ENCODE peak calls at places on chromosomes 11 and 22, in four cellular contexts. D is AG04449, B is cardiac muscle cell, I is left ventricle myocardium inferior. M is an unnamed sample.

GRCh38 chr11:76856111-76856510 is 4.6 kb upstream of the ACER3 start:
- DNase-seq in D (no peak), B (no peak), I (no peak), M (no peak)

GRCh38 chr11:65112551-65113360 is 1.1 kb downstream of the TM7SF2 start:
- DNase-seq in D (no peak), B (peak), I (peak), M (no peak)

GRCh38 chr22:47175151-47175760 is 412.8 kb downstream of the TBC1D22A start:
- DNase-seq in D (no peak), B (no peak), I (no peak), M (no peak)

GRCh38 chr11:1936072-1936780 is 10.9 kb upstream of the MRPL23 start:
- DNase-seq in D (no peak), B (no peak), I (peak), M (no peak)

GRCh38 chr11:31817621-31818493 is 6.7 kb upstream of the PAX6 start:
- DNase-seq in D (no peak), B (no peak), I (no peak), M (no peak)

GRCh38 chr11:22829231-22830081 is at the start of gene SVIP:
- DNase-seq in D (peak), B (peak), I (peak), M (peak)

GRCh38 chr22:20559174-20559760 is 51.9 kb downstream of the MED15 start:
- DNase-seq in D (no peak), B (no peak), I (no peak), M (no peak)

GRCh38 chr22:29636751-29637150 is 33.3 kb downstream of the NF2 start:
- DNase-seq in D (no peak), B (no peak), I (no peak), M (no peak)

GRCh38 chr11:108574675-108575074 is 18.9 kb downstream of the EXPH5 start:
- DNase-seq in D (no peak), B (no peak), I (no peak), M (no peak)

GRCh38 chr11:105489431-105489830 is 120.4 kb upstream of the GRIA4 start:
- DNase-seq in D (no peak), B (peak), I (no peak), M (peak)

GRCh38 chr11:122167100-122167499 is 51.1 kb upstream of the BLID start:
- DNase-seq in D (peak), B (no peak), I (no peak), M (peak)

GRCh38 chr11:101582242-101583052 is 1.4 kb downstream of the TRPC6 start:
- DNase-seq in D (no peak), B (peak), I (peak), M (no peak)

GRCh38 chr11:46759196-46759595 is 40.2 kb downstream of the F2 start:
- DNase-seq in D (no peak), B (no peak), I (no peak), M (no peak)

GRCh38 chr22:49176956-49177355 is 650.7 kb downstream of the BRD1 start:
- DNase-seq in D (no peak), B (no peak), I (no peak), M (no peak)

GRCh38 chr11:134762248-134763029 is 350.4 kb upstream of the B3GAT1 start:
- DNase-seq in D (no peak), B (no peak), I (no peak), M (no peak)

GRCh38 chr22:17120281-17120680 is 879 bp downstream of the TMEM121B start:
- DNase-seq in D (no peak), B (peak), I (peak), M (no peak)

GRCh38 chr11:125202362-125202880 is 37.9 kb downstream of the PKNOX2 start:
- DNase-seq in D (no peak), B (peak), I (no peak), M (no peak)

GRCh38 chr11:34180045-34180813 is 74.8 kb downstream of the NAT10 start:
- DNase-seq in D (no peak), B (no peak), I (no peak), M (no peak)

GRCh38 chr11:124193221-124193945 is 10.2 kb downstream of the OR10D3 start:
- DNase-seq in D (no peak), B (no peak), I (no peak), M (no peak)

GRCh38 chr11:74948546-74948897 is 369 bp downstream of the XRRA1 start:
- DNase-seq in D (no peak), B (no peak), I (no peak), M (no peak)

GRCh38 chr11:26473216-26474194 is 98.6 kb downstream of the MUC15 start:
- DNase-seq in D (no peak), B (peak), I (no peak), M (no peak)

GRCh38 chr22:49724030-49724892 is 103.4 kb downstream of the BRD1 start:
- DNase-seq in D (no peak), B (no peak), I (no peak), M (no peak)

GRCh38 chr11:13984616-13985474 is 22.3 kb downstream of the SPON1 start:
- DNase-seq in D (peak), B (peak), I (no peak), M (no peak)

GRCh38 chr11:83836883-83837654 is 550.9 kb upstream of the CCDC90B start:
- DNase-seq in D (no peak), B (peak), I (no peak), M (no peak)

GRCh38 chr11:120316880-120317688 is 8.0 kb upstream of the TLCD5 start:
- DNase-seq in D (no peak), B (peak), I (peak), M (no peak)

GRCh38 chr22:36328635-36329216 is 59.0 kb downstream of the MYH9 start:
- DNase-seq in D (peak), B (peak), I (peak), M (peak)

GRCh38 chr11:2144549-2145220 is 5.5 kb upstream of the IGF2 start:
- DNase-seq in D (no peak), B (no peak), I (no peak), M (no peak)

GRCh38 chr11:73315288-73316020 is 7.4 kb downstream of the ARHGEF17 start:
- DNase-seq in D (no peak), B (no peak), I (no peak), M (no peak)

GRCh38 chr22:39524753-39525657 is 4.6 kb downstream of the ATF4 start:
- DNase-seq in D (no peak), B (no peak), I (no peak), M (no peak)

GRCh38 chr11:12243511-12243910 is 133.1 kb downstream of the MICAL2 start:
- DNase-seq in D (no peak), B (no peak), I (no peak), M (no peak)

GRCh38 chr11:641806-642370 is 4.8 kb downstream of the DRD4 start:
- DNase-seq in D (no peak), B (no peak), I (no peak), M (no peak)

GRCh38 chr11:121575250-121575962 is 122.6 kb upstream of the SORL1-AS1 start:
- DNase-seq in D (no peak), B (no peak), I (peak), M (peak)

GRCh38 chr11:62383822-62384221 is 35.0 kb upstream of the SCGB1A1 start:
- DNase-seq in D (no peak), B (no peak), I (no peak), M (no peak)

GRCh38 chr22:39214006-39214382 is 30.8 kb downstream of the PDGFB start:
- DNase-seq in D (no peak), B (no peak), I (no peak), M (no peak)

GRCh38 chr11:116527180-116527991 is 245.4 kb downstream of the BUD13 start:
- DNase-seq in D (no peak), B (no peak), I (no peak), M (no peak)

GRCh38 chr11:29527391-29527936 is 489.4 kb downstream of the KCNA4 start:
- DNase-seq in D (peak), B (no peak), I (no peak), M (peak)

GRCh38 chr22:31526275-31526674 is 29.9 kb downstream of the SFI1 start:
- DNase-seq in D (no peak), B (no peak), I (no peak), M (no peak)

GRCh38 chr11:65436412-65437032 is 13.9 kb downstream of the NEAT1 start:
- DNase-seq in D (no peak), B (no peak), I (no peak), M (no peak)

GRCh38 chr11:10528121-10528520 is 12.9 kb downstream of the RNF141 start:
- DNase-seq in D (no peak), B (no peak), I (no peak), M (no peak)

GRCh38 chr11:115008774-115009173 is 330.4 kb downstream of the NXPE2 start:
- DNase-seq in D (no peak), B (no peak), I (no peak), M (no peak)
- TF ChIP-seq CTCF in D (no peak), B (no peak), I (no peak), M (no peak)

GRCh38 chr22:25070870-25071465 is 118.5 kb downstream of the KIAA1671 start:
- DNase-seq in D (no peak), B (no peak), I (no peak), M (no peak)

GRCh38 chr22:25067851-25068421 is 115.4 kb downstream of the KIAA1671 start:
- DNase-seq in D (no peak), B (no peak), I (no peak), M (no peak)

GRCh38 chr22:25069758-25070461 is 117.4 kb downstream of the KIAA1671 start:
- DNase-seq in D (no peak), B (peak), I (no peak), M (no peak)

GRCh38 chr22:25068701-25069100 is 116.2 kb downstream of the KIAA1671 start:
- DNase-seq in D (no peak), B (no peak), I (no peak), M (no peak)

DNA sequence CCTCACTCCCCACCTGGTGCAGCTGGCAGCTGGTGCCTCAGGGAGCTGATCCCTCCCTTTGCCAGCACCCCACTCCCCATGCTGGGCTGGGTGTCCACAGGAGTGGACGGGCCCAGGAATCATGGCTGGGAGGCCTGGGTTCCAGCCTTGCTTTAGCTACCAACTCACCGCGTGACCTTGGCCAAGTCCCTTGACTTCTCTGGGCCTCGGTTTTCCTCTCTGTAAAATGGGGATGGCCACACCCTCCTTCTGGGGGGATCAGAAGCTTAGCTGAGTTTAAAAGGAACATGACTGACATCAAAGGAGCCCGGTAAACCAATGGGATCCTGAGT is 116.9 kb downstream of the KIAA1671 start:
- DNase-seq in D (no peak), B (no peak), I (no peak), M (no peak)
- H3K4me3 ChIP-seq in D (no peak), B (no peak), I (no peak), M (no peak)

DNA sequence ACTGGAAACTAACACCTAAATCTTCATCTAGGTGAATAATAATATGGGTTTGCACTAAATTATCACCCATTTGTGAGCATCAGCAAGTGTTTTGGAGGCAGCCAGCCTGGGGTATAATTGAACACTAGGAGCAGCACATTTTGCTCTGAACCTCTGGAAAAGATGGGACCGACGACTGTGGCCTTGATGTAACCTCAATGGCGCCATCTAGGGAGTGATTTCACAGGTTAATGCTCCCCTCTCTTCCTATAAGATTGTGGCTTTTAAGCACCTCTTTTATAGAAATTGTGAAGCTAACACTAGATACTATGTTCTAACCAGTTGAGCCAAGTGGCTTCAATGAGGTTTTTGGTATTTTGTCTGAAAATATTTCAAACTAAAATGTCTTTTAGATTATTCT is 203.7 kb downstream of the NELL1 start:
- DNase-seq in D (no peak), B (peak), I (no peak), M (peak)
- TF ChIP-seq CTCF in D (no peak), B (no peak), I (no peak), M (peak)

GRCh38 chr22:45320326-45320976 is 10.7 kb downstream of the FAM118A start:
- DNase-seq in D (no peak), B (no peak), I (no peak), M (no peak)

GRCh38 chr22:45318168-45318557 is 8.4 kb downstream of the FAM118A start:
- DNase-seq in D (peak), B (peak), I (peak), M (no peak)

GRCh38 chr22:45317551-45318167 is 7.9 kb downstream of the FAM118A start:
- DNase-seq in D (no peak), B (no peak), I (peak), M (no peak)

GRCh38 chr22:45319319-45319675 is 9.6 kb downstream of the FAM118A start:
- DNase-seq in D (no peak), B (no peak), I (peak), M (no peak)

DNA sequence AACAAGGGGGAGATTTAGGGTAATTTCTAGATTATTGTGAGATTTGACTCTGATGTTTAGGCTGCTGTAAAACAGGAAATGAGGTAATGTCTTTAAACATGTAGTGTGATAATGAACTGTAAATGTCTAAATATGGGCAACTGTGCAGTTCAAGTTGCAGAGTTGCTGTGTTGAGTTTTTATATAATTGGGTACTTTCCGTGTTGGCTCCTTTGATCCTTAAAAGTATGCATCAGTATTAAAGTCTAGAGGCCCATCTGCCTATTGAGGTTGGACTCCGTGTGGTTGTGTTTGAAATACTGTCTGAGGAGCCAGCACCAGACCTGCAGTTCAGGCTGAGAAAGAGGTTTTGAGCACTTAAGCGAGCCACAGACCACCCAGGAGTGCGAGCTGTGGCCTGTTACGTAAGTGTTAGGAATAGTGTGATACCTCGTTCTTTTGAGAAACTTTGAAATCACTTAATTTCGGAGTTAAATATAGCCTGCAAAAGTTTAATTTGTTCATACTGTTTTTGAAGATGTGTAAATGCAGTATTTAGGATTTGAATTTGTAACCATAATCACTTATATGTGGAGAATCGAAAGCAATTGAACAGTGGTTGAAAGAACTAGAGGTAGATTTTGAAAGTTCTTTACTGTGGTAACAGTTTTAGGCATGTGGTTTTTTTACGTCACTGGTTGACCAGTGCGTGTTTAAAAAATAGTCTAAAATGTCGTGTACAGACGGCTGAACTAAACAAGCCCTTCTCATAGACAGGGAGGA is 9.0 kb downstream of the FAM118A start:
- DNase-seq in D (no peak), B (no peak), I (no peak), M (no peak)
- H3K4me3 ChIP-seq in D (peak), B (no peak), I (peak), M (no peak)

GRCh38 chr11:103110406-103110805 is 1.2 kb downstream of the DYNC2H1 start:
- DNase-seq in D (peak), B (no peak), I (no peak), M (no peak)
- TF ChIP-seq CTCF in D (peak), B (peak), I (no peak), M (peak)

GRCh38 chr22:37483594-37484114 is 2.5 kb downstream of the MFNG start:
- DNase-seq in D (no peak), B (no peak), I (no peak), M (no peak)
- H3K4me3 ChIP-seq in D (no peak), B (no peak), I (peak), M (no peak)

GRCh38 chr11:133476570-133477262 is 55.6 kb downstream of the OPCML start:
- DNase-seq in D (no peak), B (peak), I (no peak), M (no peak)
- TF ChIP-seq CTCF in D (no peak), B (no peak), I (no peak), M (no peak)

DNA sequence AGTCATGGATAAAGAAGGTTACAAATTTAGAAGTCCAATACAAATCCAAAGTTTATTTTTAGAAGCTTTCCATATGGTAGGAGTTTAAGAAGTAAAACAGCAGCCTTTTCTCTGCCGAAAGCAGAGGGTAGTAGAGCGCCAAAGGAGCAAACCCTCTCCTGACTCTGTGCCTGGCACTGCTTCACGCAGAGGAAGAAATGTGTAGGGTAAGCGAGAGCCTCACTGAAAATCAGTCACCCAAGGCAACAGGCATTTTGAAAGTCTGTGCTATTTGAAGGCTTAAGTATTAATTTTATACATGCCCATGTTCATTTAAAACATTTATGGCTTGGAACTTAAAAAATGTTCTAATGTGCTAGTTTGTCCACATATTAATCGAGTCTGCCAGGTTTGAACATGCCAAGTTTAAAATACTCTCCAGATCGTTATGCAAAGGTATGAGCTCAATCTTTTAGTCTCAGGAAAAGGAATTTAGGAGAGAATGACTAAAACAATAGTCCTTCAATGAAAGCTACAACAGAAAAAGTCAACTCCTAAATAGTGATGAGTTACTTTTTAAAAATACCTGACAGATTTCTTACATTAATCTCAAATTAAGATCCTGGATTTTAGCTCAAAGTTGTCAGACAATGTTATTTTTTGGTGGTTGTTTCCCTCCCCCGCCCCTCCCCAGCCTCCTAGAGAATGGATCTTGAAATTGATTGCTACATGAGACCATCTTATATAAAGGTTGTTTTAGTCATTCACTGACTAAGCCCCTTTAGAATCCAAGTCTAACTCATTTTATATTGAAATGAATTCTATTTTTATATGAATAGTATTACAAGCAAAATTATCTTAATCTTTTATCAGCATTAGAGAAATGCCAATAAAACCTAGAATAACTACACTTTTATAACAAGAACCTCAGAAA is 38.7 kb downstream of the MRTFA start:
- DNase-seq in D (no peak), B (no peak), I (no peak), M (no peak)
- H3K4me3 ChIP-seq in D (no peak), B (no peak), I (peak), M (no peak)

GRCh38 chr11:118166641-118167040 is 9.8 kb downstream of the SCN2B start:
- DNase-seq in D (no peak), B (no peak), I (no peak), M (no peak)

GRCh38 chr11:118168316-118168715 is 8.1 kb downstream of the SCN2B start:
- DNase-seq in D (no peak), B (no peak), I (no peak), M (no peak)

GRCh38 chr11:118168751-118169150 is 7.7 kb downstream of the SCN2B start:
- DNase-seq in D (no peak), B (no peak), I (no peak), M (no peak)

GRCh38 chr11:118167253-118167652 is 9.2 kb downstream of the SCN2B start:
- DNase-seq in D (no peak), B (no peak), I (no peak), M (no peak)

DNA sequence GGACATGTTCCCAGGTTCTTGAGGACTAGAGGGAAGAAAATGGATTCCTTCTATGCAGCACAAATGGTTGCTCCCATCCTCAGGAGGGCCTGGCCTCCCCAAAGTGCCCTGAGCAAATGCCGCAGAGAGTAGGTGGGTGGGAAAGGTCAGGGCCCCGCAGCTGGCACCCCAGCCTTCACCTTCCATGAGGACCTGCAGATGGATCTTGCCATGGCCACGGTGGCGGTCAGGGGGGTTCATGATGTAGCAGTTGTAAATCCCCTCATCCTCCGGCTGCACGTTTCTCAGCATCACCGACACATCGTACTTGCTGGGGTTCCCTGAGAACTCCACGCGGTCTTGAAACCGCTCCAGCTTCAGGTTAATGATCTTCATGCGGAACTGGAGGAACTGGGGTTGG is 8.5 kb downstream of the SCN2B start:
- DNase-seq in D (no peak), B (no peak), I (no peak), M (no peak)
- TF ChIP-seq CTCF in D (no peak), B (no peak), I (no peak), M (no peak)